ENCODE peak calls at places on chromosomes 3 and 15, in seven cellular contexts. P is endodermal cell, F is SK-N-SH, Q is OCI-LY7, E is ovary, R is HCT116, K is colonic mucosa. X is an unnamed sample. For H3K9me3, the result is how much of the 10 kb centered on the place peaks cover.

GRCh38 chr3:132623646-132624045 is 26.6 kb downstream of the ACKR4 start:
- DNase-seq in Q (peak), K (no peak), F (no peak), E (no peak), P (no peak), R (no peak), X (no peak)

GRCh38 chr3:110754207-110754916 is 317.3 kb upstream of the NECTIN3 start:
- DNase-seq in Q (no peak), F (no peak), K (no peak), E (no peak), R (no peak), P (no peak), X (no peak)

GRCh38 chr3:186930143-186930638 is at the start of gene ST6GAL1:
- DNase-seq in K (peak), Q (peak), F (peak), E (peak), P (peak), R (peak), X (no peak)

GRCh38 chr15:65659502-65660052 is 37.8 kb downstream of the SLC24A1 start:
- DNase-seq in Q (no peak), K (no peak), R (no peak), P (no peak), F (no peak), E (no peak), X (no peak)

GRCh38 chr3:23949784-23950183 is 4.7 kb downstream of the NR1D2 start:
- DNase-seq in R (no peak), E (no peak), K (no peak), Q (no peak), F (no peak), P (no peak), X (no peak)

GRCh38 chr15:88741671-88742070 is 61.6 kb upstream of the ACAN start:
- DNase-seq in K (no peak), E (no peak), R (no peak), F (no peak), Q (no peak), P (no peak), X (no peak)

GRCh38 chr15:68773036-68773435 is 47.7 kb downstream of the ANP32A start:
- DNase-seq in F (no peak), P (no peak), Q (no peak), E (no peak), K (no peak), R (no peak), X (no peak)

GRCh38 chr3:62414786-62415185 is 41.4 kb upstream of the FEZF2 start:
- DNase-seq in E (no peak), F (peak), R (no peak), K (no peak), P (peak), Q (no peak), X (no peak)

GRCh38 chr3:161630791-161631190 is 134.2 kb downstream of the OTOL1 start:
- DNase-seq in Q (no peak), E (no peak), P (peak), R (no peak), F (no peak), K (no peak), X (peak)

GRCh38 chr3:56125358-56126005 is 342.8 kb downstream of the ERC2 start:
- DNase-seq in Q (no peak), E (no peak), P (no peak), K (no peak), R (no peak), F (peak), X (no peak)

GRCh38 chr3:42702066-42702951 is at the start of gene HHATL:
- DNase-seq in R (no peak), P (no peak), Q (no peak), F (peak), K (no peak), E (no peak), X (no peak)

GRCh38 chr15:41513282-41514227 is at the start of gene LTK:
- DNase-seq in R (peak), E (no peak), F (peak), P (peak), Q (no peak), K (peak), X (no peak)

GRCh38 chr3:143010024-143010423 is 8.7 kb downstream of the U2SURP start:
- DNase-seq in F (no peak), R (no peak), Q (no peak), K (no peak), E (no peak), P (no peak), X (no peak)

GRCh38 chr3:152444029-152444641 is 175.4 kb downstream of the MBNL1 start:
- DNase-seq in E (no peak), Q (peak), P (no peak), K (no peak), R (peak), F (peak), X (no peak)

GRCh38 chr3:184260571-184261269 is 633 bp downstream of the CAMK2N2 start:
- DNase-seq in E (no peak), Q (no peak), F (peak), P (peak), K (no peak), R (no peak), X (no peak)

GRCh38 chr3:55476515-55476914 is 10.6 kb downstream of the WNT5A start:
- DNase-seq in P (no peak), K (no peak), R (no peak), Q (no peak), F (no peak), E (no peak), X (no peak)

GRCh38 chr3:196774191-196774820 is 34.6 kb downstream of the PAK2 start:
- DNase-seq in R (no peak), P (no peak), K (no peak), F (no peak), Q (no peak), E (no peak), X (peak)
- H3K9me3 ChIP-seq in R (under half), P (under half), K (under half), F (under half), Q (under half), E (under half), X (under half)

DNA sequence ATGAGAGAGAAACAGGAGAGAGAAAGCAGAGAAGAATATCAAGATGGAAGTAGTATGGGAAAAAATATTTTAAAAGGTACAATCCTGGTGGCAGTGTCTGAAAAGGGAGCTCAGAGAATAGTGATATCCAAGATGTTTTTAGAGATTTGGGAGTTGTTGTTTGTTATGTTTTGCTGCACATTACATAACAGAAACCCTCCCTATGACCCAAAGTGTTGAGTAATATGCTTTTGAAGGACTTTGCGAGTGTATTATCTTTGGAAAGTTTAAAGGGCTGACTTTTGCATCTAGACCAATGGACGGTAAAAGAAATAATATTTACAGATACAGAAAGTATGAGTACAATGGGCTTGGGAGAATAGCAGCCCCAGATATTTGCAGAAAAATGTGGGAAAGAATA is 759.7 kb downstream of the NTRK3 start:
- DNase-seq in P (no peak), F (no peak), E (no peak), R (no peak), K (no peak), Q (no peak), X (no peak)
- H3K9me3 ChIP-seq in P (under half), F (under half), E (under half), R (under half), K (under half), Q (under half), X (under half)

DNA sequence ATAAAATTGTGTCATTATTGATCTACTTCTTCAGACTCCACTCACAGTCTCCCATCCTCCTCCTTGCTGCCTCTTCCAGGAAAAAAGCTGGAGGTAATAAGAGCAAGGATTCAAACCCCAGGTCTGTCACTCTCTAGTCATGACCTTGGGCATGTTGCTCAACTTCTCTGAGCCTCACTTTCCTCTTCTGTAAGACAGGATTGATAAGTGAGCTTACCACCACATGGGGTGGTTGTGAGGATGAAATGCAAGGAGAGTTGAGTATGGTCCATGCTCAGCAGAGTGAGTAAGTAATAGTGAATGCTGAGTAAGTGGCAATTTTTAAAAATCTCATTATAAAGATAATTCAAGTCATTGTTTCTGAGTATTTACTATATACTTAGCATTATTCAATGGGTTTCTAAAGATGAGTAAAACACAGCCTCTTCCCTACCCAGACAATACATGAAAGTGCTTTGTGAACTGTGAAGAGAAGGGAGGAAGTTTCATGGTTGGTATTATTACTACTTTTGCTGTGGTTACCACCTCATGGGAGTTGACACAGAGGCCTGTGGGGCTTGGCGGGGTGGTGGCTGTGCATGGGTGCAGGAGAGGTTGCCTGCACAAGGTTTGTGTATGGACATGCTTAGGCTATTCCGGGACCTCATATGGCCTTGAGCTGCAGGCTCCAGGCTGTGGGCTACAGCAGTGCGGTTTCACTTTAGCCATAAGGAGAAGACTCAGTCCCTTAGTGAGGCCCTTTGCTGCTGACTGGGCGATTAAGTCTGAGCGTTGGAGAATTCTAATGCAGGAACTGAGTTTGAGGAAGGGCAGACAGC is 30.0 kb downstream of the SLC6A11 start:
- DNase-seq in P (no peak), Q (peak), F (no peak), E (no peak), K (no peak), R (no peak), X (no peak)
- H3K9me3 ChIP-seq in P (under half), Q (under half), F (under half), E (under half), K (under half), R (under half), X (under half)

DNA sequence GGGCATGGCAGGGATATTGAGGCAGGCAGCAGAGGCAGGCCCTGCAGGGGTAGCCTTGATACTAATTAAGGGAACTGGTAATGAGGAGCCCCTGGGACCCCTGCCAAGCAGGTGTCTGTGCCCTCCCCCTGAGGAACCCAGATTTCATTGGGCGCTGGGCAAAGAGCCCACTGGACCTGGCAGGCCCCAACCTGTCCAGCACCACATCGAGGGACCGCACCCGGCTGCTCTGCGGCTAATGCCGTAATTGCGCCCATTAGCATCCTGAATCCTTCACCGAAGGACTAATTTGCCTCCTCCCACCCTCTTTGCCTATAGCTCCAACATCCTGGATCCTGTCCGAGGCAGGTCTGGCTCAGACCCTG is 13.7 kb upstream of the SEMA3B start:
- DNase-seq in F (no peak), K (no peak), Q (no peak), R (no peak), P (no peak), E (peak), X (no peak)
- H3K9me3 ChIP-seq in F (under half), K (under half), Q (under half), R (under half), P (under half), E (under half), X (under half)

GRCh38 chr3:118011910-118012309 is 1022.7 kb downstream of the IGSF11 start:
- DNase-seq in P (no peak), R (no peak), K (no peak), F (no peak), E (no peak), Q (no peak), X (no peak)
- H3K9me3 ChIP-seq in P (under half), R (under half), K (under half), F (under half), E (under half), Q (under half), X (under half)

DNA sequence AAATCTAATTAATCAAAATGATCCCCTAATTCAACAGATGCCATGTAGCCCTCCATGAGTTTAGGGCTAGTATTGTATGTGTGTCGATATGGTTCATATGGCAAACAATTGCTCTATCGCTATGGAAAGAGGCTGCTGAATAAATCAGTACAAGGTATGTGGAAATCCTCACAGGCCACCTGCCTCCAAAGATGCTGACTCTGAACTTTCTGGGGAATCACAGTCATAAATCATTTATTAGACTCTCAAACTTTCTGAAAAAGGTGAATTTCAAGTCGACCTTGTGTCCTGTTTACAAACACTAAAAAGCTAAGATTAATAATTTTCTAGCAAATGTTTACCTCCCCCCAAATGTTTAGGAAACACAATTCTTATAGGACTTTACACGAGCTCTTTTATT is 462.6 kb downstream of the GABRG3 start:
- DNase-seq in E (no peak), R (no peak), K (no peak), P (no peak), Q (no peak), F (no peak), X (no peak)
- H3K9me3 ChIP-seq in E (under half), R (under half), K (under half), P (under half), Q (under half), F (under half), X (under half)

DNA sequence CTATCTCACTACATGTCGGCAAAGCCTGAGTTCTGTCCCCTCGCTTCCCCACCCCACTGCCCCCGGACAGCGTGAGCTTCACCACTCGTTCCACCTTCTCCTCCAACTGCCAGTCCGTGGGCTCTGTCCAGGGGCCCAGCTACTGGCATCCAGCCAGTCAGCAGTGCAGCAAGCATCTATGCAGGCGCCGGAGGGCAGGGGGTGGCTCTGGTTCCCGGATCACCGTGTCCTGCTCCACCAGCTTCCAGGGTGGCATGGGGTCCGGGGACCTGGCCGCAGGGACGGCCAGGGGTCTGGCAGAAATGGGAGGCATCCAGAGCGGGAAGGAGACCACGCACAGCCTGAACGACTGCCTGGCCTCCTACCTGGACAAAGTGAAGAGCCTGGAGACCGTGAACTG is 20.4 kb downstream of the CMTM8 start:
- DNase-seq in E (no peak), F (no peak), K (no peak), Q (no peak), P (no peak), R (no peak), X (no peak)
- H3K9me3 ChIP-seq in E (under half), F (under half), K (under half), Q (under half), P (under half), R (under half), X (under half)

GRCh38 chr15:59960318-59960717 is 43.8 kb upstream of the FOXB1 start:
- DNase-seq in K (no peak), E (no peak), R (no peak), Q (no peak), F (no peak), P (no peak), X (no peak)
- H3K9me3 ChIP-seq in K (under half), E (under half), R (under half), Q (under half), F (under half), P (under half), X (under half)

GRCh38 chr15:49644364-49644794 is 23.5 kb downstream of the DTWD1 start:
- DNase-seq in R (no peak), F (no peak), E (no peak), Q (no peak), K (no peak), P (no peak), X (no peak)

GRCh38 chr15:49645937-49646336 is 25.1 kb downstream of the DTWD1 start:
- DNase-seq in E (no peak), K (peak), F (no peak), P (no peak), Q (no peak), R (no peak), X (no peak)

GRCh38 chr15:49646891-49647290 is 26.0 kb downstream of the DTWD1 start:
- DNase-seq in Q (no peak), E (no peak), K (no peak), P (no peak), F (no peak), R (no peak), X (no peak)

GRCh38 chr15:49649987-49650386 is 29.1 kb downstream of the DTWD1 start:
- DNase-seq in Q (no peak), R (no peak), P (no peak), F (no peak), K (no peak), E (no peak), X (no peak)

GRCh38 chr15:49645277-49645676 is 24.4 kb downstream of the DTWD1 start:
- DNase-seq in F (no peak), Q (no peak), E (no peak), K (no peak), P (no peak), R (no peak), X (no peak)
- H3K9me3 ChIP-seq in F (under half), Q (under half), E (under half), K (under half), P (under half), R (under half), X (under half)

X was measured in SK-N-MC.